ENCODE peak calls at places on chromosomes 13 and 19, in eight cellular contexts. B, Q, I, K, Y, G, M and C are unnamed samples.

GRCh38 chr19:5191091-5191490 is 149.5 kb downstream of the PTPRS start:
- DNase-seq in Q (no peak), K (no peak), M (no peak), Y (no peak), G (no peak), I (no peak), B (no peak), C (no peak)

GRCh38 chr13:114313061-114313860 is 1.0 kb upstream of the CHAMP1 start:
- DNase-seq in Q (no peak), Y (no peak), I (no peak), M (no peak), G (no peak), B (peak; percentile 21), K (no peak), C (no peak)

GRCh38 chr13:50400930-50401553 is 385.8 kb downstream of the KCNRG start:
- DNase-seq in Q (no peak), M (peak; percentile 45), G (peak; percentile 49), Y (no peak), I (no peak), B (peak; percentile 12), K (no peak), C (no peak)

GRCh38 chr13:106835477-106835876 is 267.5 kb upstream of the ARGLU1 start:
- DNase-seq in Q (no peak), B (no peak), M (no peak), G (no peak), Y (no peak), K (no peak), I (no peak), C (no peak)

GRCh38 chr19:13437919-13438618 is 68.2 kb downstream of the CACNA1A start:
- DNase-seq in M (no peak), K (no peak), I (no peak), Q (no peak), Y (no peak), B (no peak), G (no peak), C (no peak)

GRCh38 chr19:4694211-4694987 is 24.3 kb upstream of the MYDGF start:
- DNase-seq in Y (peak; percentile 62), M (peak; percentile 48), Q (no peak), G (peak; percentile 96), B (peak; percentile 72), I (no peak), K (no peak), C (peak; percentile 59)

GRCh38 chr19:40165362-40165937 is 25.8 kb upstream of the MAP3K10 start:
- DNase-seq in K (peak; percentile 90), B (peak; percentile 45), I (peak; percentile 82), Q (peak; percentile 53), G (peak; percentile 25), M (no peak), Y (peak; percentile 26), C (peak; percentile 17)

GRCh38 chr19:42468273-42468796 is 25.6 kb upstream of the CXCL17 start:
- DNase-seq in I (no peak), M (no peak), B (peak; percentile 83), G (peak; percentile 80), Y (peak; percentile 69), Q (no peak), K (no peak), C (peak; percentile 40)

GRCh38 chr13:104571161-104571889 is 1505.1 kb upstream of the SLC10A2 start:
- DNase-seq in K (peak; percentile 45), M (peak; percentile 85), Q (no peak), I (peak; percentile 2), Y (peak; percentile 62), B (peak; percentile 1), G (peak; percentile 54), C (peak; percentile 3)

GRCh38 chr13:27022571-27023311 is 148.9 kb downstream of the USP12 start:
- DNase-seq in Y (peak; percentile 64), I (peak; percentile 61), K (no peak), B (peak; percentile 47), Q (no peak), M (peak; percentile 25), G (peak; percentile 16), C (no peak)

GRCh38 chr19:38929929-38930775 is at the start of gene SARS2:
- DNase-seq in Q (peak; percentile 89), G (peak; percentile 84), I (peak; percentile 97), B (peak; percentile 97), K (peak; percentile 99), M (peak; percentile 92), Y (peak; percentile 88), C (peak; percentile 71)

GRCh38 chr13:21683034-21683733 is 12.3 kb downstream of the FGF9 start:
- DNase-seq in Q (no peak), I (no peak), B (no peak), G (peak; percentile 88), Y (no peak), M (no peak), K (no peak), C (peak; percentile 22)

GRCh38 chr19:24000656-24001055 is 86.0 kb downstream of the ZNF726 start:
- DNase-seq in G (no peak), M (no peak), Y (no peak), B (no peak), Q (no peak), K (no peak), I (no peak), C (no peak)

GRCh38 chr13:99371956-99372355 is 64.8 kb upstream of the GPR183 start:
- DNase-seq in G (no peak), I (no peak), Y (no peak), K (no peak), Q (no peak), B (no peak), M (peak; percentile 33), C (no peak)

GRCh38 chr13:113123226-113124150 is 889 bp downstream of the F10 start:
- DNase-seq in K (peak; percentile 84), I (peak; percentile 86), G (no peak), Y (no peak), M (no peak), Q (no peak), B (no peak), C (no peak)

GRCh38 chr19:2627319-2627829 is 75.1 kb downstream of the GNG7 start:
- DNase-seq in M (peak; percentile 61), G (peak; percentile 99), B (peak; percentile 97), Y (peak; percentile 63), K (peak; percentile 30), Q (no peak), I (no peak), C (peak; percentile 98)

GRCh38 chr19:48858984-48859710 is 9.3 kb downstream of the PLEKHA4 start:
- DNase-seq in Y (peak; percentile 51), Q (peak; percentile 78), B (no peak), I (no peak), G (no peak), M (no peak), K (peak; percentile 89), C (no peak)

GRCh38 chr19:2246014-2246620 is 3.0 kb upstream of the AMH start:
- DNase-seq in K (no peak), Q (no peak), G (no peak), B (no peak), M (no peak), Y (no peak), I (no peak), C (no peak)

GRCh38 chr19:39084732-39085080 is 538 bp downstream of the ACP7 start:
- DNase-seq in I (no peak), K (no peak), G (no peak), B (no peak), Q (no peak), Y (no peak), M (no peak), C (no peak)

GRCh38 chr13:35690546-35690945 is 214.1 kb upstream of the MAB21L1 start:
- DNase-seq in Y (no peak), G (no peak), B (no peak), I (no peak), K (no peak), Q (no peak), M (no peak), C (no peak)

GRCh38 chr19:11168568-11168967 is 13.0 kb upstream of the SPC24 start:
- DNase-seq in B (peak; percentile 95), Q (no peak), G (peak; percentile 99), I (no peak), M (no peak), Y (no peak), K (no peak), C (peak; percentile 77)